ENCODE peak calls at places on chromosomes 2 and 18, in four cellular contexts. G, O, D and U are unnamed samples.

GRCh38 chr18:6928359-6928758 is 189.2 kb downstream of the LAMA1 start:
- DNase-seq in G (no peak), O (no peak), D (no peak), U (no peak)

GRCh38 chr2:182280128-182280527 is 146.7 kb downstream of the PDE1A start:
- DNase-seq in G (no peak), O (no peak), D (no peak), U (no peak)

GRCh38 chr18:78006006-78006802 is 756.6 kb downstream of the GALR1 start:
- DNase-seq in G (no peak), O (no peak), D (no peak), U (no peak)

GRCh38 chr2:38933653-38934052 is 44.0 kb downstream of the ARHGEF33 start:
- DNase-seq in G (no peak), O (no peak), D (no peak), U (no peak)

GRCh38 chr2:120660056-120660694 is 75.5 kb upstream of the GLI2 start:
- DNase-seq in G (no peak), O (no peak), D (no peak), U (no peak)

GRCh38 chr2:91839904-91840868 is 3031.0 kb upstream of the TEKT4 start:
- DNase-seq in G (no peak), O (no peak), D (no peak), U (no peak)

GRCh38 chr2:47783491-47784330 is 766 bp downstream of the MSH6 start:
- DNase-seq in G (peak), O (no peak), D (peak), U (no peak)

GRCh38 chr2:122132292-122132691 is 376.8 kb downstream of the TSN start:
- DNase-seq in G (no peak), O (no peak), D (no peak), U (no peak)

GRCh38 chr2:219001577-219002394 is 8.6 kb upstream of the CRYBA2 start:
- DNase-seq in G (no peak), O (no peak), D (no peak), U (peak)

GRCh38 chr18:49048361-49048760 is 97.6 kb upstream of the SMAD7 start:
- DNase-seq in G (no peak), O (no peak), D (no peak), U (no peak)

GRCh38 chr2:69163556-69163955 is 150.6 kb downstream of the ANTXR1 start:
- DNase-seq in G (no peak), O (no peak), D (no peak), U (no peak)

GRCh38 chr2:179440642-179441251 is 176.1 kb upstream of the SESTD1 start:
- DNase-seq in G (no peak), O (no peak), D (no peak), U (no peak)

GRCh38 chr2:11636593-11637295 is 33.3 kb downstream of the NTSR2 start:
- DNase-seq in G (no peak), O (no peak), D (no peak), U (no peak)

GRCh38 chr2:177604291-177605065 is 211.9 kb downstream of the AGPS start:
- DNase-seq in G (peak), O (peak), D (no peak), U (no peak)

GRCh38 chr2:168679741-168680140 is 122.7 kb upstream of the NOSTRIN start:
- DNase-seq in G (no peak), O (no peak), D (no peak), U (no peak)

GRCh38 chr2:219002395-219003266 is 9.4 kb upstream of the CRYBA2 start:
- DNase-seq in G (no peak), O (no peak), D (no peak), U (peak)

GRCh38 chr2:228522276-228522675 is 340.8 kb upstream of the SPHKAP start:
- DNase-seq in G (no peak), O (no peak), D (no peak), U (no peak)

GRCh38 chr2:133993160-133993559 is 260.7 kb upstream of the MGAT5 start:
- DNase-seq in G (no peak), O (peak), D (peak), U (no peak)

GRCh38 chr18:44803019-44803650 is 122.4 kb downstream of the SETBP1 start:
- DNase-seq in G (peak), O (no peak), D (peak), U (no peak)

GRCh38 chr2:163171786-163172549 is 333.4 kb upstream of the KCNH7 start:
- DNase-seq in G (no peak), O (no peak), D (no peak), U (no peak)

GRCh38 chr2:101831351-101831865 is 133.9 kb downstream of the MAP4K4 start:
- DNase-seq in G (peak), O (peak), D (peak), U (peak)

GRCh38 chr2:36698978-36699377 is 2.5 kb downstream of the VIT start:
- DNase-seq in G (peak), O (peak), D (no peak), U (no peak)

GRCh38 chr2:173030541-173031485 is 44.8 kb upstream of the MAP3K20 start:
- DNase-seq in G (no peak), O (peak), D (no peak), U (no peak)

GRCh38 chr2:86468162-86469033 is 27.2 kb downstream of the KDM3A start:
- DNase-seq in G (no peak), O (no peak), D (no peak), U (no peak)

GRCh38 chr2:174009488-174010223 is 44.5 kb upstream of the SP3 start:
- DNase-seq in G (no peak), O (no peak), D (no peak), U (no peak)

GRCh38 chr2:42332575-42332974 is 28.4 kb downstream of the COX7A2L start:
- DNase-seq in G (no peak), O (no peak), D (no peak), U (no peak)

GRCh38 chr18:23648456-23648855 is 14.3 kb downstream of the ANKRD29 start:
- DNase-seq in G (no peak), O (no peak), D (no peak), U (no peak)

GRCh38 chr18:9536354-9537152 is 61.2 kb downstream of the RALBP1 start:
- DNase-seq in G (no peak), O (no peak), D (no peak), U (no peak)

GRCh38 chr2:207975910-207976309 is 49.4 kb downstream of the PLEKHM3 start:
- DNase-seq in G (no peak), O (no peak), D (no peak), U (no peak)

GRCh38 chr2:241255542-241256167 is 59.8 kb downstream of the HDLBP start:
- DNase-seq in G (no peak), O (no peak), D (no peak), U (no peak)

GRCh38 chr2:219511547-219512325 is 2.5 kb upstream of the ASIC4 start:
- DNase-seq in G (no peak), O (no peak), D (no peak), U (no peak)

GRCh38 chr18:32669549-32670165 is 103.2 kb downstream of the KLHL14 start:
- DNase-seq in G (no peak), O (no peak), D (no peak), U (no peak)

GRCh38 chr18:76134631-76135030 is 360.4 kb downstream of the ZNF516 start:
- DNase-seq in G (no peak), O (no peak), D (no peak), U (no peak)

GRCh38 chr2:9697904-9698303 is 67.1 kb upstream of the YWHAQ start:
- DNase-seq in G (no peak), O (no peak), D (no peak), U (no peak)

GRCh38 chr2:125573432-125573831 is 1082.5 kb upstream of the GYPC start:
- DNase-seq in G (no peak), O (no peak), D (no peak), U (no peak)

GRCh38 chr2:621303-622099 is 55.7 kb downstream of the TMEM18 start:
- DNase-seq in G (peak), O (peak), D (no peak), U (no peak)

GRCh38 chr2:207840101-207840500 is 70.4 kb upstream of the FZD5 start:
- DNase-seq in G (no peak), O (no peak), D (no peak), U (no peak)

GRCh38 chr2:64019083-64019974 is at the start of gene VPS54:
- DNase-seq in G (peak), O (no peak), D (peak), U (peak)

GRCh38 chr2:121093735-121094520 is 191.1 kb downstream of the TFCP2L1 start:
- DNase-seq in G (no peak), O (no peak), D (no peak), U (no peak)

GRCh38 chr2:99180755-99181647 is at the start of the genes MITD1 and MRPL30:
- DNase-seq in G (peak), O (peak), D (peak), U (peak)
- TF ChIP-seq POLR2A in G (peak), O (peak), D (no peak), U (peak)

GRCh38 chr2:236889081-236889780 is 196.5 kb upstream of the COPS8 start:
- DNase-seq in G (no peak), O (peak), D (no peak), U (no peak)

GRCh38 chr2:236887519-236887918 is 198.2 kb upstream of the COPS8 start:
- DNase-seq in G (peak), O (peak), D (no peak), U (no peak)

GRCh38 chr2:236889791-236890704 is 195.6 kb upstream of the COPS8 start:
- DNase-seq in G (no peak), O (peak), D (no peak), U (no peak)

GRCh38 chr2:236888766-236889035 is 197.0 kb upstream of the COPS8 start:
- DNase-seq in G (no peak), O (no peak), D (no peak), U (no peak)

GRCh38 chr2:236887953-236888765 is 197.5 kb upstream of the COPS8 start:
- DNase-seq in G (no peak), O (peak), D (no peak), U (no peak)
- H3K27ac ChIP-seq in G (peak), O (peak), D (peak), U (peak)

GRCh38 chr2:216679658-216680024 is 15.7 kb downstream of the IGFBP5 start:
- DNase-seq in G (no peak), O (no peak), D (peak), U (no peak)

GRCh38 chr2:216676630-216677029 is 18.7 kb downstream of the IGFBP5 start:
- DNase-seq in G (no peak), O (no peak), D (peak), U (no peak)

GRCh38 chr2:216678813-216679657 is 16.3 kb downstream of the IGFBP5 start:
- DNase-seq in G (no peak), O (no peak), D (peak), U (no peak)

GRCh38 chr2:216678098-216678465 is 17.3 kb downstream of the IGFBP5 start:
- DNase-seq in G (no peak), O (no peak), D (peak), U (no peak)

GRCh38 chr2:216677439-216678097 is 17.8 kb downstream of the IGFBP5 start:
- DNase-seq in G (no peak), O (no peak), D (peak), U (no peak)
- TF ChIP-seq POLR2A in G (no peak), O (no peak), D (no peak), U (no peak)

GRCh38 chr2:31828891-31829290 is 181.9 kb downstream of the MEMO1 start:
- DNase-seq in G (no peak), O (no peak), D (no peak), U (no peak)
- H3K27ac ChIP-seq in G (no peak), O (no peak), D (no peak), U (no peak)

DNA sequence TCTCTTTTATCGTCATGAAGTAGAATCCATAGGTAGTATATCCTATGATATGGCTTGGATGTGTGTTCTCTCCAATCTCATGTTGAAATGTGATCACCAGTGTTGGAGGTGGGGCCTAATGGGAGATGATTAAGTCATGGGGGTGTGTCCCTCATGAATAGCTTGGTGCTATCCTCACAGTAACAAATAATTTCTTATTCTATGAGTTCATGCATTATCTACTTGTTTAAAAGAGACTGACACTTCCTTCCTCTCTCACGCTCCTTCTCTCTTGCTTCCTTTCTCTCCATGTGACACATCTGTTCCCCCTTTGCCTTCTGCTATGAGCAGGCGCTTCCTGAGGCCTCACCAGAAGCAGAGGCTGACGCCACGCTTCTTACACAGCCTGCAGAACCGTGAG is 165.6 kb downstream of the MREG start:
- DNase-seq in G (no peak), O (peak), D (no peak), U (no peak)
- TF ChIP-seq POLR2A in G (no peak), O (no peak), D (no peak), U (no peak)

GRCh38 chr2:186822323-186822722 is 26.6 kb downstream of the ZSWIM2 start:
- DNase-seq in G (no peak), O (no peak), D (no peak), U (no peak)

GRCh38 chr2:186820303-186820702 is 28.7 kb downstream of the ZSWIM2 start:
- DNase-seq in G (no peak), O (no peak), D (no peak), U (no peak)
- H3K27ac ChIP-seq in G (no peak), O (no peak), D (no peak), U (no peak)

GRCh38 chr2:239397856-239398470 is 2.9 kb downstream of the HDAC4 start:
- DNase-seq in G (no peak), O (no peak), D (no peak), U (peak)

GRCh38 chr2:239394978-239395377 is 5.8 kb downstream of the HDAC4 start:
- DNase-seq in G (no peak), O (no peak), D (no peak), U (no peak)

GRCh38 chr2:239395524-239395923 is 5.3 kb downstream of the HDAC4 start:
- DNase-seq in G (no peak), O (no peak), D (peak), U (no peak)

GRCh38 chr2:239398536-239398935 is 2.3 kb downstream of the HDAC4 start:
- DNase-seq in G (no peak), O (no peak), D (no peak), U (peak)

GRCh38 chr2:239396881-239397681 is 3.7 kb downstream of the HDAC4 start:
- DNase-seq in G (no peak), O (no peak), D (peak), U (peak)
- TF ChIP-seq POLR2A in G (no peak), O (no peak), D (no peak), U (no peak)

GRCh38 chr2:24253303-24253919 is 78.6 kb downstream of the FAM228A start:
- DNase-seq in G (no peak), O (no peak), D (no peak), U (no peak)
- H3K27ac ChIP-seq in G (no peak), O (no peak), D (no peak), U (no peak)

GRCh38 chr2:226185613-226186211 is 613.9 kb downstream of the IRS1 start:
- DNase-seq in G (no peak), O (no peak), D (no peak), U (no peak)

GRCh38 chr2:226187126-226187525 is 612.5 kb downstream of the IRS1 start:
- DNase-seq in G (no peak), O (no peak), D (no peak), U (no peak)

GRCh38 chr2:226189061-226189460 is 610.6 kb downstream of the IRS1 start:
- DNase-seq in G (no peak), O (no peak), D (no peak), U (no peak)

GRCh38 chr2:226187601-226188000 is 612.0 kb downstream of the IRS1 start:
- DNase-seq in G (no peak), O (no peak), D (no peak), U (no peak)

DNA sequence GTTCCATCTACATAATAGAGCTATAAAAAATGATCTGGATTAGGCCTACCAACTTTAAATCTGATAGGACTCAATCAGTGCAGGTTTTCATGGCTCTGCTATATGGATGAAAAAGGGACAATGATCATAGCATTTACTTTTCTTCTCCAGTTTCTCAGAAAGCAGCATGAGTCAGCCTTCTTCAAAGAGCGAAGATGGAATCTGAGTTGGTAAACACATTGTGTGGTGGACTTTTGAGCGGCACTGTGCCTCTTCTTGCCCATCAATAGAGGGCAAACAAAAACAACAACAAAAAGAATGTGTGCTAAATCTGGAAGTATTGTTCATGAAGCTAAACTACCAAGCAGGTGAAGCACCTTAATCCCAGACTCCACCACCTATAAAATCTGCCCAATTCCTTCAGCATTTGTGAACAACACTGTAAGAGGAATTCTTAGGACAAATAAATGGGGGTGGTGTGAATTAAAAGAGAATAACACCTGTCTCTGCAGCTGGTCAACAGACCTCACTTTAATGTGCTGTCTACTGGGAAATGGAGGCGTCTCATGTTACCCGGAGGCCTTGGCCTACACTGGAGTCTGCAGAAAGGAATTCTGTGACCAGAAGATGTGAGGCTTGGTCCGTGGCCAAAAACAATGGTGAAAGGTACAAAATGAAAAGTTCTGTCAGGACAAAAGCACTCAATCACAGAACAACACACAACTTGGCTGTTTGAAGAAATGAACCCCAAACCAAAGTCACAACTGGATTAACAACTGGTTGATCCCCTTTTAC is 609.0 kb downstream of the IRS1 start:
- DNase-seq in G (no peak), O (no peak), D (no peak), U (no peak)
- TF ChIP-seq POLR2A in G (no peak), O (no peak), D (no peak), U (no peak)

GRCh38 chr2:20061940-20062339 is 10.5 kb upstream of the LAPTM4A start:
- DNase-seq in G (no peak), O (no peak), D (no peak), U (no peak)
- H3K27ac ChIP-seq in G (peak), O (peak), D (no peak), U (peak)